ENCODE peak calls at places on chromosomes 11 and 22, in seven cellular contexts. K is fibroblast of lung, F is GM23338, A is IMR-90, R is mesenchymal stem cell, U is neural progenitor cell, I is PC-3. S is an unnamed sample.
A peak's percentile ranks its signal among the peaks of the same experiment; 100 is the strongest.

GRCh38 chr11:97754976-97755375 is 1265.8 kb upstream of the CNTN5 start:
- DNase-seq in K (no peak), F (no peak), A (no peak), R (no peak), U (peak; percentile 64), I (no peak), S (peak; percentile 32)

GRCh38 chr11:70159612-70160570 is 43.2 kb upstream of the FADD start:
- DNase-seq in K (peak; percentile 8), F (no peak), A (peak; percentile 47), R (no peak), U (no peak), I (peak; percentile 99), S (peak; percentile 99)

GRCh38 chr11:2537896-2538855 is 93.4 kb downstream of the KCNQ1 start:
- DNase-seq in K (no peak), F (no peak), A (no peak), R (no peak), U (no peak), I (no peak), S (no peak)

GRCh38 chr22:39179841-39180335 is 27.4 kb upstream of the CBX7 start:
- DNase-seq in K (no peak), F (peak; percentile 66), A (no peak), R (no peak), U (peak; percentile 34), I (no peak), S (no peak)

GRCh38 chr11:12291767-12292166 is 85.6 kb upstream of the PARVA start:
- DNase-seq in K (no peak), F (no peak), A (no peak), R (no peak), U (no peak), I (no peak), S (no peak)

GRCh38 chr11:86453290-86454030 is 78.8 kb downstream of the CCDC81 start:
- DNase-seq in K (no peak), F (peak; percentile 26), A (no peak), R (no peak), U (no peak), I (no peak), S (no peak)

GRCh38 chr11:19467904-19468303 is 227.2 kb upstream of the E2F8 start:
- DNase-seq in K (no peak), F (no peak), A (no peak), R (no peak), U (no peak), I (no peak), S (no peak)

GRCh38 chr11:75557649-75558494 is 4.2 kb upstream of the SERPINH1 start:
- DNase-seq in K (peak; percentile 97), F (no peak), A (peak; percentile 95), R (peak; percentile 88), U (no peak), I (no peak), S (no peak)

GRCh38 chr11:118644496-118644895 is 35.0 kb downstream of the TREH start:
- DNase-seq in K (no peak), F (no peak), A (no peak), R (no peak), U (no peak), I (no peak), S (no peak)

GRCh38 chr22:20563464-20563906 is 56.1 kb downstream of the MED15 start:
- DNase-seq in K (no peak), F (no peak), A (no peak), R (no peak), U (no peak), I (no peak), S (no peak)

GRCh38 chr11:3958301-3958700 is 102.8 kb downstream of the STIM1 start:
- DNase-seq in K (no peak), F (no peak), A (no peak), R (no peak), U (peak; percentile 10), I (no peak), S (no peak)

DNA sequence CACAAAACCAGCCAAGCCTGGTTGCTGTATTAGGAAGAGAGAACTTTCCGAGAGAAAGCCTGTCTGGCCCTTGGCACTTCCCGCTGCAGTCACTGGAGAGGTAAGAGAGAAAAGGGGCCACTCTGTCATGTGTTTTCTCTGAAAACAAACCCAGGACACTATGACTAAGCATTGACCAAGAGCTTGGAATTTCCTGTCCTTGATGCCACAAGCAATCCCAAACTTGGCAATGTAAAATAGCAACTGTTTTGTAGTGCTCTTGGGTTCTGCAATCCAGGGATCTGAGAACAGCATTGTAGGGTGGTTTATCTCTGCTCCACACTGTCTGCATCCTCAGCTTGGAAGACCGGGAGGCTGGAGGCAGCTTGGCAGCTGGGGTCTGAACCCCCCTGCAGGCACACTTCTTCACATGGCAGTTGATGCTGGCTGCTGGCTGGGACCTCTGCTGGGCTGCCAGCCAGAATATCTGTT is 537.1 kb upstream of the B3GAT1 start:
- DNase-seq in K (peak; percentile 79), F (no peak), A (peak; percentile 77), R (peak; percentile 83), U (no peak), I (peak; percentile 66), S (no peak)
- H3K4me2 ChIP-seq in K (peak overlapping the region; percentile 44), F (no peak overlapping the region), A (peak overlapping the region; percentile 77), R (peak overlapping the region; percentile 24), U (no peak overlapping the region), I (no peak overlapping the region), S (no peak overlapping the region)

GRCh38 chr22:50621491-50621880 is 6.5 kb downstream of the ARSA start:
- DNase-seq in K (no peak), F (no peak), A (no peak), R (no peak), U (no peak), I (no peak), S (peak; percentile 35)
- H3K4me3 ChIP-seq in K (no peak overlapping the region), F (no peak overlapping the region), A (no peak overlapping the region), R (no peak overlapping the region), U (peak overlapping the region; percentile 33), I (peak overlapping the region; percentile 75), S (peak overlapping the region; percentile 21)

GRCh38 chr11:125431009-125431408 is 65.1 kb downstream of the FEZ1 start:
- DNase-seq in K (no peak), F (no peak), A (no peak), R (no peak), U (no peak), I (no peak), S (no peak)

GRCh38 chr11:125435461-125436238 is 60.4 kb downstream of the FEZ1 start:
- DNase-seq in K (no peak), F (no peak), A (peak; percentile 19), R (peak; percentile 14), U (no peak), I (no peak), S (no peak)

GRCh38 chr11:125431481-125431880 is 64.6 kb downstream of the FEZ1 start:
- DNase-seq in K (no peak), F (no peak), A (no peak), R (no peak), U (no peak), I (no peak), S (no peak)

GRCh38 chr11:125429807-125430678 is 66.0 kb downstream of the FEZ1 start:
- DNase-seq in K (no peak), F (no peak), A (no peak), R (no peak), U (no peak), I (no peak), S (no peak)

DNA sequence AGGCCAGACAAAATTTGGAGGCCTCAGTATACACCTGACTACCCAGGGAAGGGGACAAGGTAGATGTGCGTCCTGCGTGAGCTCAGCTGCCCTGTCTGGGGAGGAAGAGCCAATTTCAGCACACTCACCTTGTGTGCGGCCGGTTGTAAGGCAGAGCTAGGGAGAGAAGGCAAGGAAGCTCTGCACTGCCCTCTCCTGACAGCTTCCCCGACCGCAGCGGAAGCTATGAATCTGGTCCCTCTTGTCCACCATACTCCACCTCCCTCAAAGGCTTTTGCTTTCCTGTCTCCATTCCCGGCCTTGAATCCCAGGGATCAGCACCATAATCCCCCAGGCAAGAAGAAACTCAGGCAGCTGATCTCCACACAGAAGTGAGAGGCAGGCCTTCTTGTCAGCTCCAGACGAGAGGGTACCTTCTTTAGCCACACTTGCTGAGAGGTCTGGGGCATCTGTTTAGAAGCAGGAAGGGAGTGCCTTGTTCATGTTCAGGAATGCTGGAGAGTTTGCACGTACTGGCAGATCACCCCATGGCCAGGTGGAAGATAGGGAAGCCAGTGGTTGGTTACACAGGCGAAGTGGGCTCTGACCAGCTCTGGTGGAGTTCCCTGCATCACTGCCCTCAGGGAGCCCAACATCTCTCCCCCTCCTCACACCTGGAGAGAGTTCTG is 62.5 kb downstream of the FEZ1 start:
- DNase-seq in K (peak; percentile 56), F (peak; percentile 89), A (peak; percentile 66), R (peak; percentile 63), U (peak; percentile 77), I (peak; percentile 72), S (peak; percentile 60)
- H3K4me2 ChIP-seq in K (no peak overlapping the region), F (no peak overlapping the region), A (no peak overlapping the region), R (no peak overlapping the region), U (no peak overlapping the region), I (peak overlapping the region; percentile 5), S (peak overlapping the region; percentile 29)

GRCh38 chr11:134236834-134237556 is 12.5 kb downstream of the VPS26B start:
- DNase-seq in K (no peak), F (no peak), A (peak; percentile 31), R (no peak), U (no peak), I (no peak), S (no peak)

GRCh38 chr11:134235399-134235798 is 10.9 kb downstream of the VPS26B start:
- DNase-seq in K (no peak), F (no peak), A (no peak), R (no peak), U (no peak), I (no peak), S (no peak)

GRCh38 chr11:134240592-134240991 is 12.6 kb downstream of the THYN1 start:
- DNase-seq in K (no peak), F (no peak), A (no peak), R (no peak), U (no peak), I (no peak), S (no peak)

GRCh38 chr11:134238956-134239355 is 14.2 kb downstream of the THYN1 start:
- DNase-seq in K (no peak), F (no peak), A (no peak), R (no peak), U (no peak), I (no peak), S (no peak)

DNA sequence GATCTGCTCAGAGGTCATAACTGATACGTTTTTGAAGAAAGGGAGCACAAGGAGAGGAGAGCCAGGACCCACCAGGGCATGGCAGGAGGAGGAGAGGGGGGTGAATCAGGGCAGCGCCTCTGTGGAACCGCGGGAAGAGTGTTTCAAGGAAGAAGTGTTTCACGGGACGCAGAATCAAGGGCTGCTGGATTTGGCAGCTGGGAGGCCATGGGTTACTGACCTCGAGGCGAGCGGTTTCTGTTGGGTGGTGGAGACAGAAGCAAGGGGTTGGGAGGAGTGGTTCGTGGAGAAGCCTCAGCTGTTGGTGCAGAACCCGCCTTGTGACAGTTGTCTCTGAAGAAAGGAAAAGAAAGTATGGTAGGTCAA is 13.1 kb downstream of the VPS26B start:
- DNase-seq in K (no peak), F (no peak), A (no peak), R (no peak), U (no peak), I (no peak), S (no peak)
- H3K4me3 ChIP-seq in K (no peak overlapping the region), F (no peak overlapping the region), A (no peak overlapping the region), R (no peak overlapping the region), U (no peak overlapping the region), I (no peak overlapping the region), S (no peak overlapping the region)

S was measured in mammary epithelial cell.